ENCODE peak calls at places on chromosomes 3 and 15, in seven cellular contexts. G, T, Q, V, Z, C and Y are unnamed samples.
A peak's percentile ranks its signal among the peaks of the same experiment; 100 is the strongest.

GRCh38 chr3:129211772-129212171 is 28.1 kb upstream of the CNBP start:
- DNase-seq in Q (peak; percentile 88), T (peak; percentile 79), C (peak; percentile 27), Z (no peak), V (peak; percentile 51), G (no peak), Y (peak; percentile 54)

GRCh38 chr3:3065876-3066275 is 44.3 kb downstream of the IL5RA start:
- DNase-seq in Q (no peak), C (no peak), G (no peak), Z (no peak), V (no peak), T (no peak), Y (no peak)

GRCh38 chr3:19254784-19255338 is 106.6 kb downstream of the KCNH8 start:
- DNase-seq in C (no peak), V (no peak), G (no peak), T (no peak), Q (no peak), Z (no peak), Y (no peak)

GRCh38 chr3:189563841-189564563 is 67.2 kb upstream of the TP63 start:
- DNase-seq in T (peak; percentile 57), G (no peak), Q (peak; percentile 18), C (no peak), Z (no peak), V (no peak), Y (no peak)

GRCh38 chr3:50687916-50688315 is 13.2 kb downstream of the DOCK3 start:
- DNase-seq in C (no peak), Q (no peak), G (no peak), T (no peak), Z (no peak), V (no peak), Y (no peak)

GRCh38 chr3:40035177-40035576 is 225.8 kb downstream of the MYRIP start:
- DNase-seq in C (no peak), T (peak; percentile 75), G (no peak), V (no peak), Z (no peak), Q (peak; percentile 85), Y (no peak)

GRCh38 chr3:195758721-195759353 is 38.1 kb downstream of the MUC20 start:
- DNase-seq in V (no peak), C (no peak), Q (no peak), G (no peak), Z (no peak), T (no peak), Y (no peak)

GRCh38 chr3:12977117-12977808 is 96.0 kb downstream of the IQSEC1 start:
- DNase-seq in T (no peak), G (no peak), Z (no peak), Q (no peak), C (no peak), V (no peak), Y (no peak)

GRCh38 chr15:42465520-42466259 is 25.3 kb downstream of the ZNF106 start:
- DNase-seq in V (no peak), C (no peak), Z (no peak), T (no peak), G (no peak), Q (no peak), Y (no peak)

GRCh38 chr3:30289324-30289723 is 317.1 kb upstream of the TGFBR2 start:
- DNase-seq in T (no peak), G (no peak), Q (peak; percentile 56), Z (no peak), C (no peak), V (no peak), Y (no peak)

GRCh38 chr3:169914321-169914720 is 2.9 kb downstream of the SAMD7 start:
- DNase-seq in Q (peak; percentile 75), C (no peak), V (no peak), T (peak; percentile 2), G (no peak), Z (no peak), Y (no peak)

GRCh38 chr15:60392601-60392985 is 5.2 kb downstream of the ANXA2 start:
- DNase-seq in T (peak; percentile 92), Q (peak; percentile 79), V (no peak), Z (no peak), C (peak; percentile 48), G (no peak), Y (no peak)

GRCh38 chr3:175605851-175606250 is 746.7 kb downstream of the NAALADL2 start:
- DNase-seq in Z (no peak), G (peak; percentile 33), C (no peak), T (no peak), V (no peak), Q (no peak), Y (no peak)

GRCh38 chr3:146058241-146058640 is 102.7 kb downstream of the PLOD2 start:
- DNase-seq in Q (no peak), G (no peak), Z (no peak), T (no peak), V (no peak), C (no peak), Y (no peak)

GRCh38 chr3:152574461-152575079 is 260.4 kb upstream of the P2RY1 start:
- DNase-seq in T (peak; percentile 47), C (peak; percentile 86), V (peak; percentile 51), G (peak; percentile 24), Q (peak; percentile 86), Z (no peak), Y (peak; percentile 32)

GRCh38 chr3:9715764-9716437 is 12.3 kb downstream of the CPNE9 start:
- DNase-seq in Q (peak; percentile 93), T (peak; percentile 84), V (peak; percentile 70), G (no peak), Z (no peak), C (no peak), Y (no peak)

GRCh38 chr15:48481802-48482201 is 150.6 kb downstream of the DUT start:
- DNase-seq in T (peak; percentile 37), V (no peak), Q (peak; percentile 81), G (no peak), C (peak; percentile 51), Z (no peak), Y (no peak)

GRCh38 chr3:57004154-57004730 is 56.2 kb upstream of the SPATA12 start:
- DNase-seq in Q (peak; percentile 30), G (no peak), T (no peak), V (no peak), Z (no peak), C (no peak), Y (no peak)